ENCODE peak calls at places on chromosome 22, in eight cellular contexts. J is foreskin fibroblast, I is neural progenitor cell, M is neuronal stem cell, O is dorsolateral prefrontal cortex, S is stomach, E is IMR-90, A is AG04450. X is an unnamed sample.

GRCh38 chr22:36021649-36022048 is 7.0 kb downstream of the RBFOX2 start:
- DNase-seq in M (no peak), A (no peak), E (no peak), O (no peak), S (no peak), I (no peak), J (no peak), X (no peak)

GRCh38 chr22:30333707-30334087 is 7.0 kb upstream of the TBC1D10A start:
- DNase-seq in I (no peak), S (no peak), M (no peak), E (no peak), A (no peak), O (no peak), J (no peak), X (no peak)

GRCh38 chr22:50731811-50732624 is 6.0 kb upstream of the ACR start:
- DNase-seq in I (peak; percentile 43), A (peak; percentile 11), E (peak; percentile 31), M (no peak), O (peak; percentile 59), S (peak; percentile 60), J (peak; percentile 32), X (peak; percentile 25)

GRCh38 chr22:37019309-37020191 is at the start of the genes MPST and TST:
- DNase-seq in J (peak; percentile 58), S (peak; percentile 81), M (peak; percentile 75), I (peak; percentile 93), O (peak; percentile 76), E (peak; percentile 61), A (no peak), X (no peak)

GRCh38 chr22:21646608-21647590 is 4.8 kb downstream of the SDF2L1 start:
- DNase-seq in J (peak; percentile 60), I (peak; percentile 89), E (peak; percentile 74), M (peak; percentile 78), S (peak; percentile 83), A (peak; percentile 56), O (peak; percentile 73), X (no peak)

GRCh38 chr22:30296851-30297250 is 7.5 kb upstream of the CASTOR1 start:
- DNase-seq in J (no peak), S (no peak), O (no peak), M (no peak), A (no peak), I (no peak), E (no peak), X (no peak)

GRCh38 chr22:30301995-30302809 is 12.9 kb upstream of the CASTOR1 start:
- DNase-seq in I (no peak), O (no peak), A (no peak), J (no peak), S (peak; percentile 44), E (peak; percentile 59), M (no peak), X (no peak)

GRCh38 chr22:23164091-23164490 is 16.2 kb upstream of the BCR start:
- DNase-seq in M (no peak), J (no peak), I (no peak), A (no peak), S (no peak), E (no peak), O (no peak), X (no peak)

GRCh38 chr22:24681236-24681635 is 78.2 kb downstream of the GGT1 start:
- DNase-seq in M (no peak), S (no peak), E (peak; percentile 93), O (no peak), I (no peak), J (no peak), A (peak; percentile 56), X (no peak)

GRCh38 chr22:24683671-24684070 is 80.7 kb downstream of the GGT1 start:
- DNase-seq in A (peak; percentile 39), O (no peak), I (no peak), M (no peak), J (no peak), E (peak; percentile 90), S (no peak), X (no peak)

GRCh38 chr22:24685804-24686203 is 82.8 kb downstream of the GGT1 start:
- DNase-seq in A (no peak), J (no peak), M (peak; percentile 14), I (peak; percentile 45), S (no peak), O (no peak), E (no peak), X (no peak)

GRCh38 chr22:24688294-24688693 is 85.3 kb downstream of the GGT1 start:
- DNase-seq in O (no peak), A (no peak), E (no peak), J (no peak), I (peak; percentile 45), S (no peak), M (no peak), X (no peak)

GRCh38 chr22:24686280-24686679 is 83.3 kb downstream of the GGT1 start:
- DNase-seq in S (no peak), O (no peak), J (no peak), E (no peak), M (no peak), I (no peak), A (no peak), X (no peak)
- H3K4me3 ChIP-seq in S (peak overlapping the region; percentile 23), O (peak overlapping the region; percentile 50), J (no peak overlapping the region), E (no peak overlapping the region), M (no peak overlapping the region), I (no peak overlapping the region), A (no peak overlapping the region), X (no peak overlapping the region)

DNA sequence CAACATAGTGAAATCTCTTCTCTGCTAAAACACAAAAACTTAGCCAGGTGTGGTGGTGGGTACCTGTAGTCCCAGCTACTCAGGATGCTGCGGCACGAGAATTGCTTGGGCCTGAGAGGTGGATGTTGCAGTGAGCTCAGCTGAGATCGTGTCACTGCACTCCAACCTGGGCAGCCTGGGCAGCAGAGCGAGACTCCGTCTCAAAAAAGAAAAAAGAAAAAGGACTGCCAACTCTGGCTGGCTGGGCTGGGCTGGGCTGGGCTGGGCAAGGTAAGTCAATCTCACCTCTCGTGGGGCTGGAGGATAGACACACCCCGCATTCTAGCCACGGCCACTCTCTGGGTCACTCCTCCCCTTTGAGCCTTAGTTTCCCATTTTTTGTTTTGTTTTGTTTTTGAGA is 26.9 kb downstream of the TEF start:
- DNase-seq in I (no peak), A (no peak), O (no peak), M (no peak), J (no peak), E (no peak), S (peak; percentile 35), X (no peak)
- H3K4me3 ChIP-seq in I (no peak overlapping the region), A (no peak overlapping the region), O (no peak overlapping the region), M (no peak overlapping the region), J (no peak overlapping the region), E (no peak overlapping the region), S (no peak overlapping the region), X (no peak overlapping the region)

GRCh38 chr22:42365942-42366660 is 66.1 kb downstream of the NFAM1 start:
- DNase-seq in S (no peak), J (no peak), O (no peak), M (no peak), E (no peak), I (no peak), A (no peak), X (no peak)
- H3K4me3 ChIP-seq in S (no peak overlapping the region), J (peak overlapping the region; percentile 37), O (peak overlapping the region; percentile 27), M (no peak overlapping the region), E (no peak overlapping the region), I (peak overlapping the region; percentile 31), A (no peak overlapping the region), X (no peak overlapping the region)

GRCh38 chr22:20395897-20396287 is 1.9 kb downstream of the ZNF74 start:
- DNase-seq in E (no peak), S (no peak), J (no peak), I (no peak), A (no peak), M (no peak), O (no peak), X (no peak)
- H3K4me3 ChIP-seq in E (no peak overlapping the region), S (no peak overlapping the region), J (no peak overlapping the region), I (peak overlapping the region; percentile 75), A (peak overlapping the region; percentile 18), M (no peak overlapping the region), O (peak overlapping the region; percentile 95), X (no peak overlapping the region)

X was measured in RWPE2.